ENCODE peak calls at places on chromosome 3, in four cellular contexts. R is M059J; X is stimulated activated CD4-positive, alpha-beta T cell treated with anti-CD3 and anti-CD28 coated beads, TNF-alpha, amount 100 ng/mL, for 4 hours; C is fibroblast of lung. N is an unnamed sample.

GRCh38 chr3:82012775-82013174 is 251.3 kb upstream of the GBE1 start:
- DNase-seq in R (no peak), X (no peak), C (no peak), N (peak)

GRCh38 chr3:182201769-182202168 is 490.0 kb downstream of the SOX2 start:
- DNase-seq in C (no peak), R (no peak), X (no peak), N (no peak)

GRCh38 chr3:183745300-183746098 is 47.9 kb downstream of the YEATS2 start:
- DNase-seq in C (peak), R (peak), X (no peak), N (peak)

GRCh38 chr3:57974796-57975388 is 33.3 kb upstream of the FLNB start:
- DNase-seq in R (peak), C (peak), X (no peak), N (peak)

GRCh38 chr3:141228385-141228784 is 3.2 kb upstream of the PXYLP1 start:
- DNase-seq in R (no peak), C (no peak), X (no peak), N (no peak)

GRCh38 chr3:107545680-107546120 is 22.9 kb downstream of the BBX start:
- DNase-seq in X (no peak), C (peak), R (peak), N (no peak)

GRCh38 chr3:155549087-155549486 is 195.8 kb downstream of the PLCH1 start:
- DNase-seq in R (no peak), X (no peak), C (no peak), N (no peak)

GRCh38 chr3:179613807-179614206 is 9.2 kb downstream of the NDUFB5 start:
- DNase-seq in X (no peak), C (peak), R (peak), N (no peak)

N was measured in PC-3.